ENCODE peak calls at places on chromosomes 2 and 18, in eight cellular contexts. One of them, this sample, is unnamed.

GRCh38 chr2:62270728-62271127 is 74.8 kb downstream of the B3GNT2 start:
- DNase-seq in suprapubic skin: no peak
- DNase-seq in K562: peak
- DNase-seq in H1: no peak
- DNase-seq in HepG2: no peak
- DNase-seq in stomach: peak
- DNase-seq in esophagus muscularis mucosa: no peak
- DNase-seq in sigmoid colon: peak
- DNase-seq in this sample: peak

GRCh38 chr2:10404324-10405143 is 43.6 kb downstream of the ODC1 start:
- DNase-seq in esophagus muscularis mucosa: no peak
- DNase-seq in HepG2: no peak
- DNase-seq in K562: no peak
- DNase-seq in suprapubic skin: no peak
- DNase-seq in sigmoid colon: peak
- DNase-seq in H1: no peak
- DNase-seq in stomach: no peak
- DNase-seq in this sample: no peak

GRCh38 chr2:48838029-48838428 is 82.5 kb upstream of the LHCGR start:
- DNase-seq in esophagus muscularis mucosa: peak
- DNase-seq in sigmoid colon: no peak
- DNase-seq in stomach: no peak
- DNase-seq in H1: no peak
- DNase-seq in HepG2: no peak
- DNase-seq in suprapubic skin: no peak
- DNase-seq in K562: no peak
- DNase-seq in this sample: no peak

GRCh38 chr18:46939337-46939963 is 22.0 kb downstream of the KATNAL2 start:
- DNase-seq in H1: no peak
- DNase-seq in stomach: no peak
- DNase-seq in suprapubic skin: no peak
- DNase-seq in esophagus muscularis mucosa: no peak
- DNase-seq in K562: no peak
- DNase-seq in HepG2: peak
- DNase-seq in sigmoid colon: no peak
- DNase-seq in this sample: no peak

GRCh38 chr2:10269291-10269690 is 33.4 kb upstream of the HPCAL1 start:
- DNase-seq in K562: no peak
- DNase-seq in HepG2: no peak
- DNase-seq in H1: no peak
- DNase-seq in sigmoid colon: peak
- DNase-seq in stomach: peak
- DNase-seq in suprapubic skin: no peak
- DNase-seq in esophagus muscularis mucosa: no peak
- DNase-seq in this sample: peak

GRCh38 chr2:88919087-88919738 is 227.7 kb downstream of the RPIA start:
- DNase-seq in H1: no peak
- DNase-seq in suprapubic skin: no peak
- DNase-seq in esophagus muscularis mucosa: no peak
- DNase-seq in sigmoid colon: no peak
- DNase-seq in stomach: no peak
- DNase-seq in K562: peak
- DNase-seq in HepG2: peak
- DNase-seq in this sample: no peak

GRCh38 chr2:95274291-95275150 is at the start of gene PROM2:
- DNase-seq in HepG2: no peak
- DNase-seq in suprapubic skin: peak
- DNase-seq in sigmoid colon: peak
- DNase-seq in stomach: peak
- DNase-seq in esophagus muscularis mucosa: no peak
- DNase-seq in K562: no peak
- DNase-seq in H1: no peak
- DNase-seq in this sample: peak

GRCh38 chr2:9336534-9337354 is 86.6 kb downstream of the ITGB1BP1 start:
- DNase-seq in suprapubic skin: no peak
- DNase-seq in K562: peak
- DNase-seq in sigmoid colon: peak
- DNase-seq in HepG2: peak
- DNase-seq in H1: no peak
- DNase-seq in stomach: peak
- DNase-seq in esophagus muscularis mucosa: no peak
- DNase-seq in this sample: peak

GRCh38 chr18:34495434-34495833 is 214.7 kb upstream of the DTNA start:
- DNase-seq in sigmoid colon: no peak
- DNase-seq in suprapubic skin: no peak
- DNase-seq in H1: no peak
- DNase-seq in stomach: no peak
- DNase-seq in HepG2: no peak
- DNase-seq in K562: no peak
- DNase-seq in esophagus muscularis mucosa: no peak
- DNase-seq in this sample: no peak

GRCh38 chr18:34493099-34493544 is 217.0 kb upstream of the DTNA start:
- DNase-seq in esophagus muscularis mucosa: no peak
- DNase-seq in H1: peak
- DNase-seq in sigmoid colon: peak
- DNase-seq in suprapubic skin: peak
- DNase-seq in HepG2: peak
- DNase-seq in K562: no peak
- DNase-seq in stomach: peak
- DNase-seq in this sample: peak

GRCh38 chr18:34494359-34494696 is 215.8 kb upstream of the DTNA start:
- DNase-seq in K562: no peak
- DNase-seq in suprapubic skin: no peak
- DNase-seq in esophagus muscularis mucosa: no peak
- DNase-seq in H1: no peak
- DNase-seq in stomach: no peak
- DNase-seq in sigmoid colon: peak
- DNase-seq in HepG2: peak
- DNase-seq in this sample: no peak

GRCh38 chr18:34492652-34493051 is 217.4 kb upstream of the DTNA start:
- DNase-seq in stomach: no peak
- DNase-seq in suprapubic skin: no peak
- DNase-seq in H1: no peak
- DNase-seq in K562: no peak
- DNase-seq in sigmoid colon: no peak
- DNase-seq in esophagus muscularis mucosa: no peak
- DNase-seq in HepG2: peak
- DNase-seq in this sample: no peak

DNA sequence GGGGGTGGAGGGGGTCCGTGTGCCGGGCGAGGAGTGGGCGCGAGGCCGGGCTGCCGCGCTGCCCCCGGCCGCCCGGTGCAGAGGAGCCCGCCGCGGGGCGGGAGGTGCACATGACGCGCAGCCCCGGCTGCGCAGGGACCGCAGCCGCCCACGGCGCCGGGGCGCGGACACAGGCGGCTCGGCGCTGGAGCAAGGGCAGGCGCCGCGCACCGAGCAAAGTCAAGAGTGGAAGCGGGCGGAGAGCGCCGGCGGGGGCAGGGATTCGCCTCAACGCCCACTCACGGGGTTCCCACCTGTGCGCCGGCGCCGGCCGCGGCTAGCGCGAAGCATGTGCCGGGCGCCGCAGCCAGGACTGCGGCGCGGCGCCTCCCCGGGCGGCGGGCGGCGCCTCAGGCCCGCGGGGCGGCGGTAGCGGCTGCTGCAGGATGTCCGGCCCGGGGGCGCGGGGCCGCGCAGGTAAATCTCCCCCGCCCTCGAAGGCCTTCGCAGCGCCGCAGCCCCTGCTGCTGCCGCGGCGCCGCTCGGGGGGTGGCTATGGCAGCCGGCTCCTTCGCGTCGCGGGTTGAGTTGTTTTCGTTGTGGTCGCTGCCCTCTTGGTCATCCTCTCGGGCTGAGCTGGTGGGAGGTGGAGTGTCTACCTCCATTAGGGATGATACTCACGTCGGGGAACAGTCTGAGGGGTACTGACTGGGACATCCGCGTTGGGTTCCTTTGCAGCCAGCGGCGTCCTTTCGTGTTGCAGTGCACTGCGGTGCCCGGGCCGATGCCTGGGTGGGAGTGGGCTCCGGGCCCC is 216.3 kb upstream of the DTNA start:
- DNase-seq in K562: no peak
- DNase-seq in esophagus muscularis mucosa: no peak
- DNase-seq in HepG2: peak
- DNase-seq in suprapubic skin: no peak
- DNase-seq in stomach: no peak
- DNase-seq in H1: no peak
- DNase-seq in sigmoid colon: peak
- DNase-seq in this sample: no peak
- TF ChIP-seq POLR2AphosphoS5 in K562: no peak
- TF ChIP-seq POLR2AphosphoS5 in esophagus muscularis mucosa: no peak
- TF ChIP-seq POLR2AphosphoS5 in HepG2: no peak
- TF ChIP-seq POLR2AphosphoS5 in suprapubic skin: no peak
- TF ChIP-seq POLR2AphosphoS5 in stomach: no peak
- TF ChIP-seq POLR2AphosphoS5 in H1: no peak
- TF ChIP-seq POLR2AphosphoS5 in sigmoid colon: no peak
- TF ChIP-seq POLR2AphosphoS5 in this sample: no peak

DNA sequence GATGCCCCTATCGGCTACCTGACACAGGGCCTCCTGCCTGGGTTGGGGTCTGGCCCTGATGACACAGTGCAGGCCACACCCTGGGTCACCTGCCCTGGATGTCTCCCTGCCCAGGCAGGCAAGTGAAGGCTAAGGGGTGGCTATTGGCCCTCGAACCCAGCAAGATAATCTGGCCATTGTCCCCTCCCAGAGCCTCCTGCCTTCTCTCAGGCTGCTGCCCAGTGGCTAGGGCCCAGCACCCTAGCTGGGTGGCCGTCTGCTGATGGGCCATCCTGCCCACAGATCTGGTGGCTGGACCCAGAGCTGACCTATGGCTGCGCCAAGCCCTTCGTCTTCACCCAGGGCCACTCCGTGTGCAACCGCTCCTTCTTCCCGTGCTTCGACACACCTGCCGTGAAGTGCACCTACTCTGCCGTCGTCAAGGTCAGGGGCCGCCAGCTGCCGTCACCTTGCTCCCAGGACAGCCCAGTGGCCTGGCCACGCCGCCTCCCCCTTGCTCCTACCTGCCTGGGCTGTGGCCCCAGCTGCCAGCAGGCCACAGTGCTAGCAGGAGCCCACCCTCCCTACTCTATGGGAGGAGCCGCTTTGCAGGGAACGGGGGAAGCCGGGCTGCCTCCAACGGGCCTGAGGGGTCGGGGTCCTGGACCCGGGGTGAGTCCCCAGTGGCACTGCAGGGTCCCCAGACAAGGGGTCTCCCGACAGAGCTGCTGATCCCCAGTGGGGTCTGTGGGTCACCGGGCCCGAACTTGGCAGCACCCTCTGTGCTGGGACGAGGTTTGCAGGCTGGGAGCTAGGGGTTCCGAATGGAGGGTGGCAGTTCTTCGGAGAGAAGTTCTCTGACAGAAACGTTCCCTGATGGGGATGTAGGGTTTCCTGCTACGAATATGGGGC is 4.1 kb downstream of the RNPEPL1 start:
- DNase-seq in esophagus muscularis mucosa: no peak
- DNase-seq in HepG2: no peak
- DNase-seq in suprapubic skin: peak
- DNase-seq in sigmoid colon: peak
- DNase-seq in stomach: no peak
- DNase-seq in K562: no peak
- DNase-seq in H1: no peak
- DNase-seq in this sample: no peak
- TF ChIP-seq EP300 in esophagus muscularis mucosa: no peak
- TF ChIP-seq EP300 in HepG2: no peak
- TF ChIP-seq EP300 in suprapubic skin: no peak
- TF ChIP-seq EP300 in sigmoid colon: no peak
- TF ChIP-seq EP300 in stomach: no peak
- TF ChIP-seq EP300 in K562: no peak
- TF ChIP-seq EP300 in H1: no peak
- TF ChIP-seq EP300 in this sample: no peak

GRCh38 chr2:45469314-45470099 is 141.6 kb downstream of the SRBD1 start:
- DNase-seq in esophagus muscularis mucosa: no peak
- DNase-seq in K562: no peak
- DNase-seq in HepG2: peak
- DNase-seq in sigmoid colon: no peak
- DNase-seq in suprapubic skin: no peak
- DNase-seq in H1: no peak
- DNase-seq in stomach: no peak
- DNase-seq in this sample: no peak
- TF ChIP-seq POLR2AphosphoS5 in esophagus muscularis mucosa: no peak
- TF ChIP-seq POLR2AphosphoS5 in K562: no peak
- TF ChIP-seq POLR2AphosphoS5 in HepG2: no peak
- TF ChIP-seq POLR2AphosphoS5 in sigmoid colon: peak
- TF ChIP-seq POLR2AphosphoS5 in suprapubic skin: no peak
- TF ChIP-seq POLR2AphosphoS5 in H1: no peak
- TF ChIP-seq POLR2AphosphoS5 in stomach: peak
- TF ChIP-seq POLR2AphosphoS5 in this sample: no peak

DNA sequence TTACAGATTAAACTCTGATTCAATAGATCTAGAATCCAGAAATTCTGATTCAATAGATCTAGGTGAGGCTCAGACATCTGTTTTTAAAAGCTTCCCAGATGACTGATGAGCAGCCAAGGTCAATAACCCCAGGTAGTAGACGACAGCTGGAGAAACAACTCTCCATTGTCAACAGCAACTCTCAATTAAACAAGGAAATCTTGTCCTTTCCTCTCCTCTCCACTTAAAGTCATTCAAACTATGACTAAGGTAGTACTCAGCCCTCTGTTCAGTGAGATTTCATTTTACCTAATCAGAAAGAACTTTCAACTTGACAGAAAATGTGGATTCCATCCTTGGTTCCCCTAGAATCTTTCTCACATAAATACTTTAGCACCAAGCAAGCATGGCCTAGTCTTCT is 94.6 kb upstream of the SCG2 start:
- DNase-seq in sigmoid colon: no peak
- DNase-seq in esophagus muscularis mucosa: no peak
- DNase-seq in stomach: no peak
- DNase-seq in HepG2: peak
- DNase-seq in K562: no peak
- DNase-seq in H1: no peak
- DNase-seq in suprapubic skin: no peak
- DNase-seq in this sample: no peak
- TF ChIP-seq EP300 in sigmoid colon: no peak
- TF ChIP-seq EP300 in esophagus muscularis mucosa: no peak
- TF ChIP-seq EP300 in stomach: no peak
- TF ChIP-seq EP300 in HepG2: no peak
- TF ChIP-seq EP300 in K562: no peak
- TF ChIP-seq EP300 in H1: no peak
- TF ChIP-seq EP300 in suprapubic skin: no peak
- TF ChIP-seq EP300 in this sample: no peak

GRCh38 chr2:208978966-208979365 is 444.9 kb upstream of the MAP2 start:
- DNase-seq in stomach: no peak
- DNase-seq in esophagus muscularis mucosa: no peak
- DNase-seq in suprapubic skin: no peak
- DNase-seq in HepG2: no peak
- DNase-seq in K562: no peak
- DNase-seq in H1: no peak
- DNase-seq in sigmoid colon: no peak
- DNase-seq in this sample: no peak
- TF ChIP-seq POLR2AphosphoS5 in stomach: no peak
- TF ChIP-seq POLR2AphosphoS5 in esophagus muscularis mucosa: no peak
- TF ChIP-seq POLR2AphosphoS5 in suprapubic skin: no peak
- TF ChIP-seq POLR2AphosphoS5 in HepG2: no peak
- TF ChIP-seq POLR2AphosphoS5 in K562: no peak
- TF ChIP-seq POLR2AphosphoS5 in H1: no peak
- TF ChIP-seq POLR2AphosphoS5 in sigmoid colon: no peak
- TF ChIP-seq POLR2AphosphoS5 in this sample: no peak

GRCh38 chr2:237874585-237875161 is 15.2 kb downstream of the RAMP1 start:
- DNase-seq in esophagus muscularis mucosa: no peak
- DNase-seq in HepG2: no peak
- DNase-seq in sigmoid colon: peak
- DNase-seq in H1: no peak
- DNase-seq in K562: no peak
- DNase-seq in stomach: no peak
- DNase-seq in suprapubic skin: no peak
- DNase-seq in this sample: no peak
- TF ChIP-seq EP300 in esophagus muscularis mucosa: no peak
- TF ChIP-seq EP300 in HepG2: no peak
- TF ChIP-seq EP300 in sigmoid colon: no peak
- TF ChIP-seq EP300 in H1: no peak
- TF ChIP-seq EP300 in K562: no peak
- TF ChIP-seq EP300 in stomach: no peak
- TF ChIP-seq EP300 in suprapubic skin: no peak
- TF ChIP-seq EP300 in this sample: no peak

This sample was measured in transverse colon.